ENCODE peak calls at places on chromosome 6, in ten cellular contexts. E, M, Q, S, K, H, I, N, R and Z are unnamed samples.

GRCh38 chr6:13355043-13355945 is 27.0 kb upstream of the TBC1D7 start:
- DNase-seq in S (peak), H (peak), I (peak), M (no peak), E (no peak), N (no peak), R (peak), Q (no peak), K (no peak), Z (no peak)

GRCh38 chr6:63730311-63730710 is 94.7 kb downstream of the PHF3 start:
- DNase-seq in N (no peak), S (no peak), E (no peak), I (no peak), R (no peak), Q (no peak), H (no peak), M (no peak), K (no peak), Z (no peak)

GRCh38 chr6:75201076-75201475 is 4.8 kb downstream of the COL12A1 start:
- DNase-seq in E (no peak), I (no peak), K (no peak), S (no peak), H (no peak), M (no peak), R (no peak), N (no peak), Q (no peak), Z (no peak)

GRCh38 chr6:109834131-109834530 is 143.0 kb downstream of the FIG4 start:
- DNase-seq in E (no peak), H (no peak), S (no peak), K (no peak), R (no peak), Q (no peak), N (no peak), M (no peak), I (no peak), Z (no peak)

GRCh38 chr6:68313911-68314310 is 321.2 kb upstream of the ADGRB3 start:
- DNase-seq in R (no peak), E (no peak), Q (no peak), I (peak), K (no peak), S (no peak), N (no peak), M (no peak), H (no peak), Z (no peak)

GRCh38 chr6:39948156-39948850 is 14.0 kb upstream of the MOCS1 start:
- DNase-seq in E (no peak), M (no peak), H (peak), K (no peak), N (no peak), Q (no peak), R (no peak), S (no peak), I (no peak), Z (no peak)

GRCh38 chr6:2166717-2167116 is 78.7 kb downstream of the GMDS start:
- DNase-seq in K (no peak), H (no peak), M (no peak), R (no peak), Q (no peak), N (no peak), S (no peak), E (no peak), I (no peak), Z (no peak)

GRCh38 chr6:139029470-139030210 is 1.1 kb downstream of the ABRACL start:
- DNase-seq in Q (no peak), N (peak), E (peak), I (peak), H (peak), K (peak), S (no peak), R (no peak), M (peak), Z (peak)

GRCh38 chr6:1175877-1176276 is 136.0 kb upstream of the FOXQ1 start:
- DNase-seq in Q (no peak), S (no peak), K (no peak), E (no peak), M (no peak), I (no peak), H (no peak), N (no peak), R (no peak), Z (no peak)

GRCh38 chr6:142322504-142323198 is 20.8 kb downstream of the ADGRG6 start:
- DNase-seq in K (no peak), Q (no peak), S (no peak), R (no peak), E (no peak), H (peak), M (no peak), I (no peak), N (no peak), Z (no peak)

GRCh38 chr6:129672883-129673631 is 36.9 kb downstream of the ARHGAP18 start:
- DNase-seq in E (no peak), H (peak), I (peak), M (peak), R (no peak), S (peak), K (no peak), N (no peak), Q (no peak), Z (no peak)

GRCh38 chr6:161094904-161095440 is 103.4 kb downstream of the MAP3K4 start:
- DNase-seq in N (no peak), R (no peak), S (no peak), K (no peak), M (no peak), E (no peak), Q (no peak), H (no peak), I (no peak), Z (no peak)

GRCh38 chr6:20440291-20440690 is 38.6 kb downstream of the E2F3 start:
- DNase-seq in H (no peak), K (no peak), N (no peak), E (no peak), I (peak), S (no peak), R (no peak), Q (no peak), M (no peak), Z (no peak)

GRCh38 chr6:73263570-73263909 is 544 bp upstream of the KHDC1 start:
- DNase-seq in R (no peak), I (peak), E (no peak), Q (no peak), S (no peak), M (no peak), K (no peak), H (no peak), N (no peak), Z (no peak)

GRCh38 chr6:113858067-113858604 is 991 bp downstream of the MARCKS start:
- DNase-seq in E (peak), N (peak), K (peak), S (peak), M (peak), Q (no peak), I (peak), H (peak), R (peak), Z (peak)

GRCh38 chr6:57305754-57306153 is 11.7 kb upstream of the PRIM2 start:
- DNase-seq in K (no peak), M (no peak), E (no peak), S (no peak), N (no peak), R (no peak), Q (no peak), H (peak), I (no peak), Z (no peak)

GRCh38 chr6:87172292-87172691 is 16.9 kb downstream of the ZNF292 start:
- DNase-seq in H (no peak), I (no peak), R (no peak), E (no peak), N (no peak), M (no peak), K (no peak), S (no peak), Q (no peak), Z (no peak)

GRCh38 chr6:25401711-25402110 is 122.5 kb downstream of the CARMIL1 start:
- DNase-seq in Q (no peak), M (no peak), S (no peak), H (no peak), K (no peak), E (no peak), R (no peak), I (no peak), N (no peak), Z (no peak)

GRCh38 chr6:117685359-117685758 is 10.1 kb downstream of the NUS1 start:
- DNase-seq in M (no peak), E (no peak), Q (no peak), H (no peak), I (no peak), N (no peak), R (no peak), K (no peak), S (no peak), Z (no peak)

GRCh38 chr6:37176268-37177082 is 6.5 kb downstream of the PIM1 start:
- DNase-seq in R (no peak), I (peak), N (no peak), H (no peak), K (no peak), M (no peak), S (no peak), E (no peak), Q (no peak), Z (no peak)

GRCh38 chr6:157144861-157145260 is 178.5 kb downstream of the TMEM242 start:
- DNase-seq in Q (no peak), R (peak), E (no peak), I (no peak), H (peak), S (no peak), K (peak), N (peak), M (no peak), Z (no peak)

GRCh38 chr6:12012566-12013367 is 655 bp downstream of the HIVEP1 start:
- DNase-seq in I (peak), M (peak), Q (no peak), K (peak), R (peak), N (peak), S (peak), E (no peak), H (peak), Z (peak)

GRCh38 chr6:4637691-4638433 is 138.3 kb upstream of the CDYL start:
- DNase-seq in Q (no peak), S (no peak), M (peak), E (no peak), I (peak), K (no peak), H (peak), R (no peak), N (no peak), Z (no peak)

GRCh38 chr6:139152892-139153271 is 18.0 kb downstream of the HECA start:
- DNase-seq in I (no peak), H (no peak), E (no peak), M (no peak), S (no peak), R (no peak), N (no peak), K (no peak), Q (no peak), Z (no peak)

GRCh38 chr6:105484238-105485161 is 81.6 kb upstream of the PREP start:
- DNase-seq in E (no peak), M (no peak), H (peak), S (peak), Q (no peak), I (peak), N (no peak), K (no peak), R (no peak), Z (no peak)

GRCh38 chr6:89669002-89669401 is 30.5 kb upstream of the LYRM2 start:
- DNase-seq in S (no peak), Q (no peak), K (no peak), R (no peak), E (no peak), N (no peak), H (no peak), I (peak), M (no peak), Z (no peak)

GRCh38 chr6:145087034-145087433 is 648.3 kb downstream of the EPM2A start:
- DNase-seq in Q (no peak), S (peak), N (no peak), E (no peak), R (no peak), H (no peak), K (no peak), M (no peak), I (no peak), Z (no peak)

GRCh38 chr6:116246089-116246488 is 7.8 kb downstream of the TSPYL4 start:
- DNase-seq in N (no peak), H (peak), E (no peak), R (no peak), K (no peak), S (no peak), I (peak), M (no peak), Q (no peak), Z (no peak)

GRCh38 chr6:151549790-151550189 is 56.0 kb downstream of the CCDC170 start:
- DNase-seq in R (no peak), I (no peak), Q (no peak), S (no peak), E (no peak), H (no peak), M (no peak), N (no peak), K (no peak), Z (no peak)

GRCh38 chr6:151548201-151548600 is 54.4 kb downstream of the CCDC170 start:
- DNase-seq in I (no peak), N (no peak), E (no peak), H (no peak), Q (no peak), R (no peak), K (no peak), S (no peak), M (no peak), Z (no peak)

GRCh38 chr6:151544453-151544852 is 50.6 kb downstream of the CCDC170 start:
- DNase-seq in H (no peak), R (no peak), E (no peak), S (no peak), N (no peak), I (no peak), M (no peak), K (no peak), Q (no peak), Z (no peak)

GRCh38 chr6:151550618-151551017 is 56.8 kb downstream of the CCDC170 start:
- DNase-seq in S (no peak), H (no peak), E (no peak), N (no peak), K (no peak), Q (no peak), I (no peak), M (no peak), R (no peak), Z (no peak)

GRCh38 chr6:151546941-151547659 is 53.3 kb downstream of the CCDC170 start:
- DNase-seq in R (no peak), I (no peak), M (no peak), E (no peak), S (no peak), H (no peak), N (no peak), K (no peak), Q (no peak), Z (no peak)
- TF ChIP-seq CTCF in R (no peak), I (no peak), M (no peak), E (no peak), S (no peak), H (peak), N (no peak), K (no peak), Q (no peak), Z (no peak)

DNA sequence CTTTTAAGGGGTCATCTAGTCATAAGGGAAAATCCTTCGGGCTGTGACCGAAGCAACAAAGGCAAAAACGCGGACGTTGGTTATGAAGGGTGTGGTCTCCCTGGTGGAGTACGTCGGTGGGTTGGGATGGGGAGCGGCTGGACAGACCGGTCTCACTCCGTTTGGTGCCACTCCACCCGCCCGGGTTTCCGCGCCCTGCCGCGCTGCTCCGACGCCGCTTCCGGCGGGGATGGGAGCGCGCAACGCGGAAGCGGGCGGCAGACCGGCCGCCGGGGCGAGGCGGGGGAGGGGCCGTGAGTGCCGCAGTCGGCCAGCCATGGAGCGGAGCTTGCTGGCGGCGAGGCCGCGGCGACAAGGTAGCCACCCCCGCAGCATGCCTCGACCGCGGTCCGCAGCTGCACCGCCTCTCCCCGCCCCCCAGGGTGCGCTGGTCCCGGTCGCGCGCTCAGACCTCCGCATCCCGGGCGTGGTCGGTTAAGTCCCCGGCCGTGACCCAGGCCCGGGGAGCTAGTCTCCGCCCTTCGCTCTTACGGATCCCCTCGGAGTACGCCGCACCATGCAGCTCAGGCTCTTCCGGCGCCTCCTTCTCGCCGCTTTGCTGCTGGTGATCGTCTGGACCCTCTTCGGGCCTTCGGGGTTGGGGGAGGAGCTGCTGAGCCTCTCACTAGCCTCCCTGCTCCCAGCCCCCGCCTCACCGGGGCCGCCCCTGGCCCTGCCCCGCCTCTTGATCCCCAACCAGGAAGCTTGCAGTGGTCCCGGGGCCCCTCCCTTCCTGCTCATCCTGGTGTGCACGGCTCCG is at the start of gene B3GALT4:
- DNase-seq in Q (no peak), R (peak), K (peak), M (peak), I (peak), S (no peak), E (peak), N (peak), H (peak), Z (peak)
- TF ChIP-seq CTCF in Q (peak), R (peak), K (peak), M (peak), I (peak), S (no peak), E (peak), N (peak), H (peak), Z (peak)

GRCh38 chr6:169824848-169825557 is 73.6 kb downstream of the ERMARD start:
- DNase-seq in Q (no peak), K (no peak), M (no peak), S (no peak), H (no peak), N (no peak), E (no peak), I (no peak), R (no peak), Z (no peak)
- TF ChIP-seq CTCF in Q (no peak), K (no peak), M (no peak), S (no peak), H (no peak), N (no peak), E (no peak), I (no peak), R (no peak), Z (no peak)

DNA sequence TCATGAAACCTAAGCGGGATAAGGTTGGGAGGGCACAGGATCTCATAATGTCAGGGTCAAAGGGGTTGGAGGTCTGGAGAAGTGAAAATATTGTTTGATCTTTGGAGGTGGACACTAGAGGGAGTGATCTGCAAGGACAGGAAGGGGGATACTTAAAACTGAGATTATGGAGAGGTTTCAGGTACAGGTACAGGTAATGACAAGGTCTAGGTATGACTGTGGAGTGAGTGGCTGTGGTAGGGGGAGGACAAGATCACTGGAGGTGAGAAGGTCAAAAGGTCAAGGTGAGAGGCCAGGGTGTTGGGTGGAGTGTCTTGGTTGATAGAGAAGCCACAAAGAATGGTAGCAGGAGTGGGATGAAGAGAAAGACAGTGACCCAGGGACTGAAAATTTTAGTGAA is 16.8 kb upstream of the NOTCH4 start:
- DNase-seq in Q (no peak), R (no peak), M (no peak), S (no peak), N (no peak), E (no peak), H (no peak), I (no peak), K (no peak), Z (no peak)
- TF ChIP-seq CTCF in Q (no peak), R (no peak), M (no peak), S (no peak), N (no peak), E (no peak), H (no peak), I (no peak), K (no peak), Z (no peak)

DNA sequence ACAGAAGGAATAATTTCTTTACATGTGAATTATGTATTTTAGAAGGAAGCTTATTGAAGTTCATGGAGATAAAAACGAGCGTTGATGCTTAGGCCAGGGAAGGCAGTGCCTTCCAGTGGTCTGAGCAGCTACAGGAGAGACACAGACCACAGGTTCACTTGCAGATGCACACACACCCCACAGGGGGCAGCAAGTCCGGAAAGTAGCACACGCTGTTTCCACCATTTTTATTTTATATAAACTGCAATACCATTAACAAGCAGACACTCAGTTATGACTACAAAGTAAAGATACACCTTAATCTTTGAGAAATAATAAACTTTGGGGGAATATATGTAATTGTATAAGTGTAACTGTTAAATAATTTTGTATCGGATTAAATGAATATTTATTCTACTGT is 13.5 kb upstream of the DACT2 start:
- DNase-seq in S (no peak), H (no peak), M (no peak), Q (no peak), I (no peak), E (no peak), N (peak), K (no peak), R (no peak), Z (no peak)
- TF ChIP-seq CTCF in S (no peak), H (peak), M (no peak), Q (no peak), I (peak), E (peak), N (peak), K (peak), R (no peak), Z (peak)

DNA sequence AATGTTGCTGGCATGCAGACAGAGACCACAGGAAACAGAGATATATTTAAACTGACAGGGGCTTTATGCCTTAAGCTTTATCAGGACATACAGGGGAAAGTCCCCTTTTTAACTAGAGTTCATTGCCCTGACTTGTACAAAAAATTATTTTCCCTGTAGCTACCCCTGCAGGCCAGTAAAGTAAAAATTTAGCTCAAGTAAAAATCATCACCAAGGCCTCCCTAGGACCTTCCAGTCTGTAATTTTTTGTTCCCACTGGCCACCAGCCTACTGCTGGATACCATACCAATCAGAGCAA is 711.9 kb upstream of the NRSN1 start:
- DNase-seq in E (no peak), M (peak), R (no peak), I (peak), H (peak), Q (no peak), S (peak), N (no peak), K (no peak), Z (no peak)
- TF ChIP-seq CTCF in E (no peak), M (no peak), R (no peak), I (peak), H (peak), Q (no peak), S (peak), N (peak), K (no peak), Z (peak)

GRCh38 chr6:18047406-18047805 is 60.0 kb upstream of the KIF13A start:
- DNase-seq in Q (no peak), M (no peak), E (no peak), I (peak), H (no peak), S (no peak), N (no peak), R (no peak), K (no peak), Z (no peak)
- TF ChIP-seq CTCF in Q (no peak), M (no peak), E (no peak), I (no peak), H (no peak), S (no peak), N (no peak), R (no peak), K (no peak), Z (no peak)

DNA sequence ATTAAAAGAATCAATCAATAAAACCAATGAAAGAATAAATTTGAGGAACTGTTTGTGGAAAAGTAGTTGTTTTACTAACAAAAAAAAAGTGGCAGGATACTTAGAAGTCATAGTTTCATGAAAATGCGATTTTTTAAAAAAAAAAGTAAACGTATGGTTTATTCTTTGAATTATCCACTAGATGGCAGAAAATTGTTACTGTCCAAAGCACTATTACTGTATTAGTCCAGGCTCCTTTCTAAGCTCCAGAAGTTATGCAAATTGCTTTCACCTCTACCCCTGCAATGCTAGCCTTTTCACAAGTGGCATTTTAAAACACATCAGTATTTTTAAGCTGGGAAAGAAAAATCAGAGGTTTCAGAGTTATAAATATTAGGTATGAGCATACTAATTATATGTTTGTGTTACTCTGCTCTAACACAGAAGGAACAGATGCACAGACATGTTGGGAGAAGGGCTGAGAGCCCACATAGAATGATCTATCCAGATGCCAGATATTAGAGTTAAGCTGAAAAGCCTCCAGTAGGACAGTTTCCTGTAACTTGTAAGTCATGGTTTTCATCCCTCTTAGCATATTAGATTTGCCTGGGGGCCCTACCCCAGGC is 63.9 kb downstream of the FHL5 start:
- DNase-seq in S (peak), Q (no peak), M (peak), I (peak), E (no peak), R (no peak), H (peak), N (no peak), K (no peak), Z (no peak)
- TF ChIP-seq CTCF in S (peak), Q (peak), M (peak), I (peak), E (peak), R (peak), H (peak), N (peak), K (no peak), Z (peak)